ENCODE peak calls at places on chromosomes 12 and 14, in eight cellular contexts. Y is right lobe of liver, H is heart left ventricle, T is T-helper 22 cell, R is cardiac fibroblast, S is T-helper 1 cell, E is LNCaP clone FGC, O is substantia nigra. B is an unnamed sample.

GRCh38 chr12:117334855-117335587 is 26.4 kb downstream of the NOS1 start:
- DNase-seq in Y (no peak), H (no peak), T (no peak), R (no peak), S (no peak), E (peak; percentile 47), O (no peak), B (no peak)

GRCh38 chr12:92208613-92209121 is 63.0 kb upstream of the BTG1 start:
- DNase-seq in Y (no peak), H (no peak), T (no peak), R (peak; percentile 61), S (no peak), E (no peak), O (peak; percentile 0), B (no peak)

GRCh38 chr12:113222730-113223531 is 1.7 kb downstream of the TPCN1 start:
- DNase-seq in Y (peak; percentile 84), H (peak; percentile 83), T (no peak), R (peak; percentile 97), S (no peak), E (peak; percentile 92), O (peak; percentile 33), B (peak; percentile 73)

GRCh38 chr12:7369274-7369729 is 65.4 kb downstream of the ACSM4 start:
- DNase-seq in Y (no peak), H (peak; percentile 72), T (no peak), R (peak; percentile 2), S (no peak), E (peak; percentile 40), O (no peak), B (no peak)

GRCh38 chr12:120902846-120903381 is 1.2 kb downstream of the SPPL3 start:
- DNase-seq in Y (no peak), H (no peak), T (no peak), R (no peak), S (no peak), E (no peak), O (no peak), B (no peak)

GRCh38 chr12:51744235-51744634 is 104.3 kb downstream of the FIGNL2 start:
- DNase-seq in Y (no peak), H (no peak), T (no peak), R (no peak), S (no peak), E (no peak), O (no peak), B (no peak)

GRCh38 chr14:46322076-46322475 is 329.5 kb downstream of the RPL10L start:
- DNase-seq in Y (no peak), H (no peak), T (no peak), R (no peak), S (no peak), E (no peak), O (no peak), B (no peak)

GRCh38 chr12:105348561-105348960 is 18.1 kb downstream of the C12orf75 start:
- DNase-seq in Y (no peak), H (no peak), T (no peak), R (no peak), S (no peak), E (no peak), O (no peak), B (no peak)

GRCh38 chr12:124130717-124131670 is 158.0 kb downstream of the ZNF664 start:
- DNase-seq in Y (peak; percentile 59), H (no peak), T (no peak), R (no peak), S (no peak), E (peak; percentile 80), O (no peak), B (no peak)

GRCh38 chr12:74514098-74514872 is 23.4 kb upstream of the ATXN7L3B start:
- DNase-seq in Y (no peak), H (no peak), T (no peak), R (no peak), S (no peak), E (no peak), O (no peak), B (no peak)

GRCh38 chr14:36373982-36374673 is 53.7 kb upstream of the MBIP start:
- DNase-seq in Y (peak; percentile 78), H (peak; percentile 60), T (peak; percentile 17), R (peak; percentile 82), S (peak; percentile 11), E (peak; percentile 78), O (peak; percentile 61), B (peak; percentile 75)

GRCh38 chr14:31941487-31941886 is 135.6 kb upstream of the ARHGAP5 start:
- DNase-seq in Y (no peak), H (no peak), T (no peak), R (no peak), S (no peak), E (no peak), O (no peak), B (no peak)

GRCh38 chr14:102280376-102280962 is 24.5 kb downstream of the MOK start:
- DNase-seq in Y (no peak), H (no peak), T (no peak), R (peak; percentile 97), S (no peak), E (no peak), O (no peak), B (peak; percentile 72)

GRCh38 chr14:102984336-102985102 is 62.1 kb downstream of the AMN start:
- DNase-seq in Y (no peak), H (no peak), T (no peak), R (no peak), S (no peak), E (no peak), O (no peak), B (no peak)

GRCh38 chr12:92469837-92470236 is 233.0 kb upstream of the PLEKHG7 start:
- DNase-seq in Y (no peak), H (peak; percentile 87), T (no peak), R (peak; percentile 20), S (no peak), E (no peak), O (no peak), B (peak; percentile 9)

GRCh38 chr12:93381183-93381975 is 3.7 kb downstream of the NUDT4 start:
- DNase-seq in Y (no peak), H (no peak), T (no peak), R (no peak), S (no peak), E (no peak), O (no peak), B (no peak)

GRCh38 chr14:49924852-49925251 is 32.0 kb downstream of the ARF6 start:
- DNase-seq in Y (no peak), H (no peak), T (no peak), R (no peak), S (no peak), E (no peak), O (no peak), B (no peak)

GRCh38 chr14:53927171-53927570 is 29.5 kb downstream of the BMP4 start:
- DNase-seq in Y (no peak), H (no peak), T (no peak), R (peak; percentile 8), S (no peak), E (no peak), O (no peak), B (peak; percentile 42)

GRCh38 chr14:60508707-60509437 is at the start of gene SIX6:
- DNase-seq in Y (no peak), H (no peak), T (no peak), R (peak; percentile 12), S (no peak), E (peak; percentile 21), O (no peak), B (no peak)

GRCh38 chr12:131097247-131098177 is 143.8 kb downstream of the ADGRD1 start:
- DNase-seq in Y (peak; percentile 42), H (peak; percentile 78), T (no peak), R (no peak), S (no peak), E (no peak), O (no peak), B (no peak)

GRCh38 chr12:75479963-75480461 is 543 bp upstream of the GLIPR1 start:
- DNase-seq in Y (no peak), H (no peak), T (no peak), R (peak; percentile 68), S (no peak), E (no peak), O (no peak), B (peak; percentile 10)

GRCh38 chr14:45085004-45085403 is 1.1 kb downstream of the PRPF39 start:
- DNase-seq in Y (no peak), H (no peak), T (no peak), R (peak; percentile 34), S (no peak), E (no peak), O (no peak), B (no peak)

GRCh38 chr14:63045612-63046320 is 508 bp upstream of the KCNH5 start:
- DNase-seq in Y (no peak), H (no peak), T (no peak), R (peak; percentile 14), S (no peak), E (no peak), O (peak; percentile 3), B (peak; percentile 64)

GRCh38 chr12:103877934-103878510 is 37.0 kb upstream of the NT5DC3 start:
- DNase-seq in Y (peak; percentile 59), H (peak; percentile 26), T (peak; percentile 18), R (peak; percentile 78), S (no peak), E (no peak), O (no peak), B (peak; percentile 74)

GRCh38 chr12:56565510-56566101 is 44.0 kb downstream of the RBMS2 start:
- DNase-seq in Y (peak; percentile 53), H (peak; percentile 91), T (no peak), R (peak; percentile 96), S (no peak), E (no peak), O (no peak), B (peak; percentile 63)

GRCh38 chr14:38143170-38143569 is 64.5 kb upstream of the SSTR1 start:
- DNase-seq in Y (no peak), H (no peak), T (no peak), R (peak; percentile 3), S (no peak), E (no peak), O (no peak), B (no peak)

GRCh38 chr12:105860556-105861207 is 278.1 kb downstream of the NUAK1 start:
- DNase-seq in Y (no peak), H (no peak), T (no peak), R (no peak), S (no peak), E (peak; percentile 79), O (no peak), B (no peak)

GRCh38 chr14:68815288-68816182 is 22.7 kb upstream of the ZFP36L1 start:
- DNase-seq in Y (peak; percentile 80), H (no peak), T (no peak), R (no peak), S (no peak), E (no peak), O (no peak), B (no peak)

GRCh38 chr12:77013091-77013490 is 52.3 kb downstream of the E2F7 start:
- DNase-seq in Y (no peak), H (no peak), T (no peak), R (peak; percentile 2), S (no peak), E (no peak), O (no peak), B (peak; percentile 14)

B was measured in AG08396.